ENCODE peak calls at places on chromosomes 13 and 19, in seven cellular contexts. One of them, this sample, is unnamed.

GRCh38 chr13:47696677-47697076 is 304.4 kb downstream of the SUCLA2 start:
- DNase-seq in endothelial cell: no peak
- DNase-seq in HFFc6: no peak
- DNase-seq in sigmoid colon: no peak
- DNase-seq in keratinocyte: no peak
- DNase-seq in heart right ventricle: no peak
- DNase-seq in progenitor cell of endocrine pancreas: no peak
- DNase-seq in this sample: no peak

GRCh38 chr13:79282976-79283375 is 123.1 kb downstream of the RBM26 start:
- DNase-seq in progenitor cell of endocrine pancreas: no peak
- DNase-seq in sigmoid colon: no peak
- DNase-seq in heart right ventricle: no peak
- DNase-seq in HFFc6: no peak
- DNase-seq in keratinocyte: no peak
- DNase-seq in endothelial cell: no peak
- DNase-seq in this sample: peak

GRCh38 chr13:35965226-35965927 is 165.8 kb downstream of the DCLK1 start:
- DNase-seq in progenitor cell of endocrine pancreas: no peak
- DNase-seq in heart right ventricle: no peak
- DNase-seq in HFFc6: no peak
- DNase-seq in keratinocyte: no peak
- DNase-seq in sigmoid colon: no peak
- DNase-seq in endothelial cell: no peak
- DNase-seq in this sample: no peak

GRCh38 chr13:82294226-82294625 is 1588.0 kb downstream of the SLITRK1 start:
- DNase-seq in keratinocyte: no peak
- DNase-seq in endothelial cell: no peak
- DNase-seq in progenitor cell of endocrine pancreas: no peak
- DNase-seq in heart right ventricle: no peak
- DNase-seq in HFFc6: no peak
- DNase-seq in sigmoid colon: no peak
- DNase-seq in this sample: no peak

GRCh38 chr13:72523049-72523448 is 204.4 kb downstream of the MZT1 start:
- DNase-seq in HFFc6: no peak
- DNase-seq in progenitor cell of endocrine pancreas: no peak
- DNase-seq in sigmoid colon: no peak
- DNase-seq in endothelial cell: no peak
- DNase-seq in keratinocyte: no peak
- DNase-seq in heart right ventricle: no peak
- DNase-seq in this sample: no peak

GRCh38 chr19:33405491-33406461 is 32.3 kb downstream of the CEBPG start:
- DNase-seq in HFFc6: no peak
- DNase-seq in endothelial cell: no peak
- DNase-seq in progenitor cell of endocrine pancreas: no peak
- DNase-seq in heart right ventricle: no peak
- DNase-seq in sigmoid colon: peak
- DNase-seq in keratinocyte: no peak
- DNase-seq in this sample: no peak

GRCh38 chr13:108213946-108214345 is 1.4 kb downstream of the LIG4 start:
- DNase-seq in endothelial cell: no peak
- DNase-seq in sigmoid colon: no peak
- DNase-seq in keratinocyte: no peak
- DNase-seq in HFFc6: peak
- DNase-seq in progenitor cell of endocrine pancreas: no peak
- DNase-seq in heart right ventricle: no peak
- DNase-seq in this sample: peak

GRCh38 chr13:91247768-91248167 is 99.7 kb upstream of the MIR17HG start:
- DNase-seq in heart right ventricle: no peak
- DNase-seq in progenitor cell of endocrine pancreas: no peak
- DNase-seq in endothelial cell: no peak
- DNase-seq in sigmoid colon: no peak
- DNase-seq in HFFc6: no peak
- DNase-seq in keratinocyte: no peak
- DNase-seq in this sample: peak

GRCh38 chr19:50330365-50331078 is 1.3 kb upstream of the KCNC3 start:
- DNase-seq in heart right ventricle: peak
- DNase-seq in keratinocyte: no peak
- DNase-seq in sigmoid colon: no peak
- DNase-seq in endothelial cell: no peak
- DNase-seq in progenitor cell of endocrine pancreas: peak
- DNase-seq in HFFc6: no peak
- DNase-seq in this sample: no peak

GRCh38 chr13:32316030-32316344 is 679 bp downstream of the BRCA2 start:
- DNase-seq in keratinocyte: no peak
- DNase-seq in endothelial cell: no peak
- DNase-seq in heart right ventricle: no peak
- DNase-seq in HFFc6: no peak
- DNase-seq in sigmoid colon: no peak
- DNase-seq in progenitor cell of endocrine pancreas: no peak
- DNase-seq in this sample: no peak

GRCh38 chr13:111210488-111210887 is 95.4 kb downstream of the ARHGEF7 start:
- DNase-seq in endothelial cell: no peak
- DNase-seq in sigmoid colon: no peak
- DNase-seq in progenitor cell of endocrine pancreas: no peak
- DNase-seq in HFFc6: peak
- DNase-seq in heart right ventricle: no peak
- DNase-seq in keratinocyte: no peak
- DNase-seq in this sample: peak

GRCh38 chr19:33302175-33302973 is at the start of gene CEBPA:
- DNase-seq in heart right ventricle: peak
- DNase-seq in keratinocyte: no peak
- DNase-seq in HFFc6: peak
- DNase-seq in progenitor cell of endocrine pancreas: peak
- DNase-seq in endothelial cell: peak
- DNase-seq in sigmoid colon: peak
- DNase-seq in this sample: peak

GRCh38 chr19:34712606-34713261 is 21.3 kb upstream of the ZNF181 start:
- DNase-seq in endothelial cell: peak
- DNase-seq in sigmoid colon: no peak
- DNase-seq in HFFc6: peak
- DNase-seq in progenitor cell of endocrine pancreas: no peak
- DNase-seq in heart right ventricle: peak
- DNase-seq in keratinocyte: no peak
- DNase-seq in this sample: peak

GRCh38 chr13:36413161-36413560 is 19.1 kb upstream of the CCNA1 start:
- DNase-seq in HFFc6: no peak
- DNase-seq in progenitor cell of endocrine pancreas: no peak
- DNase-seq in sigmoid colon: no peak
- DNase-seq in keratinocyte: no peak
- DNase-seq in endothelial cell: no peak
- DNase-seq in heart right ventricle: no peak
- DNase-seq in this sample: no peak

GRCh38 chr19:8629184-8629583 is 1.2 kb upstream of the NFILZ start:
- DNase-seq in HFFc6: no peak
- DNase-seq in heart right ventricle: no peak
- DNase-seq in progenitor cell of endocrine pancreas: no peak
- DNase-seq in endothelial cell: no peak
- DNase-seq in keratinocyte: no peak
- DNase-seq in sigmoid colon: no peak
- DNase-seq in this sample: no peak

GRCh38 chr19:37505958-37506386 is 767 bp upstream of the ZNF793 start:
- DNase-seq in endothelial cell: no peak
- DNase-seq in heart right ventricle: no peak
- DNase-seq in keratinocyte: no peak
- DNase-seq in sigmoid colon: no peak
- DNase-seq in HFFc6: no peak
- DNase-seq in progenitor cell of endocrine pancreas: no peak
- DNase-seq in this sample: no peak

GRCh38 chr19:12333162-12334159 is at the start of gene ZNF563:
- DNase-seq in sigmoid colon: peak
- DNase-seq in progenitor cell of endocrine pancreas: peak
- DNase-seq in heart right ventricle: peak
- DNase-seq in HFFc6: peak
- DNase-seq in keratinocyte: peak
- DNase-seq in endothelial cell: peak
- DNase-seq in this sample: peak

GRCh38 chr19:416416-416815 is 7.5 kb upstream of the C2CD4C start:
- DNase-seq in HFFc6: no peak
- DNase-seq in endothelial cell: no peak
- DNase-seq in heart right ventricle: no peak
- DNase-seq in sigmoid colon: no peak
- DNase-seq in progenitor cell of endocrine pancreas: no peak
- DNase-seq in keratinocyte: no peak
- DNase-seq in this sample: no peak

GRCh38 chr13:70842062-70842644 is 733.9 kb upstream of the KLHL1 start:
- DNase-seq in keratinocyte: no peak
- DNase-seq in HFFc6: no peak
- DNase-seq in endothelial cell: no peak
- DNase-seq in heart right ventricle: no peak
- DNase-seq in progenitor cell of endocrine pancreas: no peak
- DNase-seq in sigmoid colon: no peak
- DNase-seq in this sample: peak

GRCh38 chr13:112074139-112074710 is 7.3 kb downstream of the SOX1 start:
- DNase-seq in heart right ventricle: no peak
- DNase-seq in HFFc6: no peak
- DNase-seq in endothelial cell: no peak
- DNase-seq in sigmoid colon: no peak
- DNase-seq in progenitor cell of endocrine pancreas: no peak
- DNase-seq in keratinocyte: no peak
- DNase-seq in this sample: no peak

GRCh38 chr13:38641164-38641948 is 45.5 kb upstream of the FREM2 start:
- DNase-seq in progenitor cell of endocrine pancreas: no peak
- DNase-seq in HFFc6: no peak
- DNase-seq in keratinocyte: no peak
- DNase-seq in endothelial cell: no peak
- DNase-seq in sigmoid colon: no peak
- DNase-seq in heart right ventricle: no peak
- DNase-seq in this sample: peak

GRCh38 chr19:29598036-29598435 is 8.0 kb upstream of the POP4 start:
- DNase-seq in endothelial cell: no peak
- DNase-seq in sigmoid colon: no peak
- DNase-seq in heart right ventricle: no peak
- DNase-seq in progenitor cell of endocrine pancreas: no peak
- DNase-seq in HFFc6: no peak
- DNase-seq in keratinocyte: no peak
- DNase-seq in this sample: no peak

GRCh38 chr19:29593869-29594268 is 12.2 kb upstream of the POP4 start:
- DNase-seq in endothelial cell: no peak
- DNase-seq in heart right ventricle: no peak
- DNase-seq in sigmoid colon: no peak
- DNase-seq in progenitor cell of endocrine pancreas: no peak
- DNase-seq in keratinocyte: no peak
- DNase-seq in HFFc6: no peak
- DNase-seq in this sample: no peak

GRCh38 chr19:29596080-29596479 is 10.0 kb upstream of the POP4 start:
- DNase-seq in sigmoid colon: no peak
- DNase-seq in heart right ventricle: no peak
- DNase-seq in HFFc6: no peak
- DNase-seq in progenitor cell of endocrine pancreas: no peak
- DNase-seq in endothelial cell: no peak
- DNase-seq in keratinocyte: no peak
- DNase-seq in this sample: no peak

GRCh38 chr19:29598496-29598895 is 7.6 kb upstream of the POP4 start:
- DNase-seq in heart right ventricle: no peak
- DNase-seq in endothelial cell: no peak
- DNase-seq in sigmoid colon: no peak
- DNase-seq in keratinocyte: no peak
- DNase-seq in HFFc6: no peak
- DNase-seq in progenitor cell of endocrine pancreas: no peak
- DNase-seq in this sample: no peak

GRCh38 chr19:29596885-29597525 is 9.1 kb upstream of the POP4 start:
- DNase-seq in keratinocyte: no peak
- DNase-seq in HFFc6: peak
- DNase-seq in sigmoid colon: no peak
- DNase-seq in endothelial cell: peak
- DNase-seq in heart right ventricle: no peak
- DNase-seq in progenitor cell of endocrine pancreas: no peak
- DNase-seq in this sample: peak
- TF ChIP-seq CTCF in keratinocyte: no peak
- TF ChIP-seq CTCF in HFFc6: peak
- TF ChIP-seq CTCF in sigmoid colon: no peak
- TF ChIP-seq CTCF in endothelial cell: no peak
- TF ChIP-seq CTCF in heart right ventricle: no peak
- TF ChIP-seq CTCF in progenitor cell of endocrine pancreas: peak
- TF ChIP-seq CTCF in this sample: peak

GRCh38 chr13:73984201-73984600 is 150.0 kb downstream of the KLF12 start:
- DNase-seq in progenitor cell of endocrine pancreas: no peak
- DNase-seq in heart right ventricle: peak
- DNase-seq in sigmoid colon: no peak
- DNase-seq in keratinocyte: no peak
- DNase-seq in endothelial cell: no peak
- DNase-seq in HFFc6: no peak
- DNase-seq in this sample: no peak

GRCh38 chr13:73983109-73983508 is 151.1 kb downstream of the KLF12 start:
- DNase-seq in HFFc6: no peak
- DNase-seq in progenitor cell of endocrine pancreas: no peak
- DNase-seq in sigmoid colon: no peak
- DNase-seq in endothelial cell: no peak
- DNase-seq in keratinocyte: no peak
- DNase-seq in heart right ventricle: peak
- DNase-seq in this sample: no peak

GRCh38 chr13:73984949-73985691 is 149.1 kb downstream of the KLF12 start:
- DNase-seq in HFFc6: no peak
- DNase-seq in sigmoid colon: no peak
- DNase-seq in progenitor cell of endocrine pancreas: no peak
- DNase-seq in keratinocyte: no peak
- DNase-seq in heart right ventricle: peak
- DNase-seq in endothelial cell: no peak
- DNase-seq in this sample: no peak

GRCh38 chr13:73987618-73988017 is 146.6 kb downstream of the KLF12 start:
- DNase-seq in sigmoid colon: no peak
- DNase-seq in keratinocyte: no peak
- DNase-seq in endothelial cell: no peak
- DNase-seq in heart right ventricle: no peak
- DNase-seq in HFFc6: no peak
- DNase-seq in progenitor cell of endocrine pancreas: no peak
- DNase-seq in this sample: no peak

DNA sequence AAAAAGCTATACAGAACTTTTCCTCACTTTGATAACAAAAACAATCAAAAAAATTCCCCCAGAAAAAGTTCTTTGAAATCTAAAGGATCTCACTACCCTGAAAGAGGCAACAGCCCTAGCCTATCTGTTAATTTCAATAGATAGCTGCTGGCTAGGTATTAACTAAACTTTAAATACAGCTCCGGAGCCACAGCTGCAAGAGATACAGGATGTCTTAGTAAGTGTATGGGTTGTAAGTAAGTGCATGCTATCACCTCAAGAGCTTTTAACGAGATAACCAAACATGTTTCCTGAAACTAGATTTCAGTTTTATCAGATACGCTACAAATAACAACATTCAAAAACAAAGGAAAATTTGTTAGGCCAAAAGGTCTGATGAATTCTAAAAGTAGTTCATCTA is 148.4 kb downstream of the KLF12 start:
- DNase-seq in heart right ventricle: no peak
- DNase-seq in endothelial cell: no peak
- DNase-seq in sigmoid colon: no peak
- DNase-seq in HFFc6: no peak
- DNase-seq in progenitor cell of endocrine pancreas: no peak
- DNase-seq in keratinocyte: no peak
- DNase-seq in this sample: no peak
- TF ChIP-seq CTCF in heart right ventricle: no peak
- TF ChIP-seq CTCF in endothelial cell: no peak
- TF ChIP-seq CTCF in sigmoid colon: no peak
- TF ChIP-seq CTCF in HFFc6: no peak
- TF ChIP-seq CTCF in progenitor cell of endocrine pancreas: no peak
- TF ChIP-seq CTCF in keratinocyte: no peak
- TF ChIP-seq CTCF in this sample: no peak

GRCh38 chr13:30038884-30039283 is 188.5 kb upstream of the UBL3 start:
- DNase-seq in progenitor cell of endocrine pancreas: no peak
- DNase-seq in HFFc6: peak
- DNase-seq in endothelial cell: no peak
- DNase-seq in keratinocyte: no peak
- DNase-seq in heart right ventricle: no peak
- DNase-seq in sigmoid colon: no peak
- DNase-seq in this sample: no peak
- TF ChIP-seq CTCF in progenitor cell of endocrine pancreas: no peak
- TF ChIP-seq CTCF in HFFc6: peak
- TF ChIP-seq CTCF in endothelial cell: no peak
- TF ChIP-seq CTCF in keratinocyte: no peak
- TF ChIP-seq CTCF in heart right ventricle: no peak
- TF ChIP-seq CTCF in sigmoid colon: no peak
- TF ChIP-seq CTCF in this sample: no peak

GRCh38 chr13:41496420-41497234 is 39.3 kb downstream of the RGCC start:
- DNase-seq in progenitor cell of endocrine pancreas: no peak
- DNase-seq in sigmoid colon: no peak
- DNase-seq in HFFc6: peak
- DNase-seq in endothelial cell: no peak
- DNase-seq in heart right ventricle: no peak
- DNase-seq in keratinocyte: no peak
- DNase-seq in this sample: no peak
- TF ChIP-seq CTCF in progenitor cell of endocrine pancreas: no peak
- TF ChIP-seq CTCF in sigmoid colon: no peak
- TF ChIP-seq CTCF in HFFc6: no peak
- TF ChIP-seq CTCF in endothelial cell: no peak
- TF ChIP-seq CTCF in heart right ventricle: no peak
- TF ChIP-seq CTCF in keratinocyte: no peak
- TF ChIP-seq CTCF in this sample: no peak

This sample was measured in MCF 10A.